ENCODE peak calls at places on chromosome 20, in five cellular contexts. One of them, this sample, is unnamed. For H3K27me3, the result is how much of the 10 kb centered on the place peaks cover.

GRCh38 chr20:23125625-23126191 is 39.6 kb upstream of the CD93 start:
- DNase-seq in HL-60: peak
- DNase-seq in thoracic aorta: no peak
- DNase-seq in mammary epithelial cell: no peak
- DNase-seq in heart right ventricle: no peak
- DNase-seq in this sample: peak

GRCh38 chr20:11459090-11459877 is 458.4 kb upstream of the BTBD3 start:
- DNase-seq in thoracic aorta: no peak
- DNase-seq in HL-60: no peak
- DNase-seq in mammary epithelial cell: no peak
- DNase-seq in heart right ventricle: no peak
- DNase-seq in this sample: no peak

GRCh38 chr20:25476106-25477105 is 68.9 kb downstream of the GINS1 start:
- DNase-seq in mammary epithelial cell: no peak
- DNase-seq in heart right ventricle: no peak
- DNase-seq in thoracic aorta: no peak
- DNase-seq in HL-60: no peak
- DNase-seq in this sample: no peak

GRCh38 chr20:35443003-35443402 is 5.0 kb upstream of the GDF5 start:
- DNase-seq in heart right ventricle: no peak
- DNase-seq in HL-60: no peak
- DNase-seq in thoracic aorta: no peak
- DNase-seq in mammary epithelial cell: no peak
- DNase-seq in this sample: no peak

GRCh38 chr20:50267041-50267865 is 76.6 kb downstream of the CEBPB start:
- DNase-seq in heart right ventricle: no peak
- DNase-seq in thoracic aorta: no peak
- DNase-seq in mammary epithelial cell: peak
- DNase-seq in HL-60: peak
- DNase-seq in this sample: no peak

GRCh38 chr20:41094656-41095055 is 42.7 kb upstream of the PLCG1 start:
- DNase-seq in HL-60: no peak
- DNase-seq in thoracic aorta: no peak
- DNase-seq in heart right ventricle: no peak
- DNase-seq in mammary epithelial cell: no peak
- DNase-seq in this sample: no peak

GRCh38 chr20:53978497-53978896 is 91.9 kb downstream of the BCAS1 start:
- DNase-seq in mammary epithelial cell: no peak
- DNase-seq in heart right ventricle: no peak
- DNase-seq in thoracic aorta: no peak
- DNase-seq in HL-60: no peak
- DNase-seq in this sample: no peak

GRCh38 chr20:25308671-25309394 is 60.9 kb downstream of the PYGB start:
- DNase-seq in mammary epithelial cell: no peak
- DNase-seq in HL-60: no peak
- DNase-seq in thoracic aorta: no peak
- DNase-seq in heart right ventricle: no peak
- DNase-seq in this sample: no peak

GRCh38 chr20:36792422-36792821 is 18.9 kb upstream of the DSN1 start:
- DNase-seq in thoracic aorta: no peak
- DNase-seq in mammary epithelial cell: peak
- DNase-seq in HL-60: no peak
- DNase-seq in heart right ventricle: peak
- DNase-seq in this sample: peak

GRCh38 chr20:56826306-56826970 is 197.3 kb downstream of the TFAP2C start:
- DNase-seq in heart right ventricle: no peak
- DNase-seq in thoracic aorta: no peak
- DNase-seq in mammary epithelial cell: no peak
- DNase-seq in HL-60: no peak
- DNase-seq in this sample: no peak

GRCh38 chr20:14687317-14687716 is 349.9 kb upstream of the FLRT3 start:
- DNase-seq in HL-60: no peak
- DNase-seq in heart right ventricle: no peak
- DNase-seq in mammary epithelial cell: peak
- DNase-seq in thoracic aorta: no peak
- DNase-seq in this sample: no peak

GRCh38 chr20:35385733-35386132 is 26.0 kb downstream of the UQCC1 start:
- DNase-seq in HL-60: no peak
- DNase-seq in thoracic aorta: no peak
- DNase-seq in heart right ventricle: no peak
- DNase-seq in mammary epithelial cell: no peak
- DNase-seq in this sample: no peak

GRCh38 chr20:15113374-15113773 is 776.0 kb upstream of the FLRT3 start:
- DNase-seq in HL-60: no peak
- DNase-seq in thoracic aorta: no peak
- DNase-seq in mammary epithelial cell: no peak
- DNase-seq in heart right ventricle: no peak
- DNase-seq in this sample: no peak

GRCh38 chr20:58303547-58303946 is 6.0 kb upstream of the RAB22A start:
- DNase-seq in mammary epithelial cell: no peak
- DNase-seq in thoracic aorta: no peak
- DNase-seq in heart right ventricle: no peak
- DNase-seq in HL-60: no peak
- DNase-seq in this sample: no peak

GRCh38 chr20:31440012-31440659 is at the start of gene DEFB123:
- DNase-seq in HL-60: no peak
- DNase-seq in thoracic aorta: no peak
- DNase-seq in mammary epithelial cell: no peak
- DNase-seq in heart right ventricle: no peak
- DNase-seq in this sample: no peak

GRCh38 chr20:59177266-59178250 is 13.9 kb downstream of the ZNF831 start:
- DNase-seq in HL-60: no peak
- DNase-seq in mammary epithelial cell: no peak
- DNase-seq in thoracic aorta: no peak
- DNase-seq in heart right ventricle: no peak
- DNase-seq in this sample: no peak

GRCh38 chr20:62898970-62899632 is 27.2 kb downstream of the DIDO1 start:
- DNase-seq in thoracic aorta: no peak
- DNase-seq in HL-60: no peak
- DNase-seq in mammary epithelial cell: no peak
- DNase-seq in heart right ventricle: no peak
- DNase-seq in this sample: no peak

GRCh38 chr20:63284083-63284440 is 8.9 kb upstream of the COL20A1 start:
- DNase-seq in HL-60: no peak
- DNase-seq in heart right ventricle: no peak
- DNase-seq in thoracic aorta: no peak
- DNase-seq in mammary epithelial cell: no peak
- DNase-seq in this sample: no peak

GRCh38 chr20:49513009-49513408 is 30.5 kb upstream of the KCNB1 start:
- DNase-seq in heart right ventricle: no peak
- DNase-seq in HL-60: no peak
- DNase-seq in mammary epithelial cell: no peak
- DNase-seq in thoracic aorta: no peak
- DNase-seq in this sample: no peak

GRCh38 chr20:19813839-19814238 is 55.8 kb downstream of the RIN2 start:
- DNase-seq in heart right ventricle: no peak
- DNase-seq in mammary epithelial cell: no peak
- DNase-seq in HL-60: no peak
- DNase-seq in thoracic aorta: no peak
- DNase-seq in this sample: no peak

DNA sequence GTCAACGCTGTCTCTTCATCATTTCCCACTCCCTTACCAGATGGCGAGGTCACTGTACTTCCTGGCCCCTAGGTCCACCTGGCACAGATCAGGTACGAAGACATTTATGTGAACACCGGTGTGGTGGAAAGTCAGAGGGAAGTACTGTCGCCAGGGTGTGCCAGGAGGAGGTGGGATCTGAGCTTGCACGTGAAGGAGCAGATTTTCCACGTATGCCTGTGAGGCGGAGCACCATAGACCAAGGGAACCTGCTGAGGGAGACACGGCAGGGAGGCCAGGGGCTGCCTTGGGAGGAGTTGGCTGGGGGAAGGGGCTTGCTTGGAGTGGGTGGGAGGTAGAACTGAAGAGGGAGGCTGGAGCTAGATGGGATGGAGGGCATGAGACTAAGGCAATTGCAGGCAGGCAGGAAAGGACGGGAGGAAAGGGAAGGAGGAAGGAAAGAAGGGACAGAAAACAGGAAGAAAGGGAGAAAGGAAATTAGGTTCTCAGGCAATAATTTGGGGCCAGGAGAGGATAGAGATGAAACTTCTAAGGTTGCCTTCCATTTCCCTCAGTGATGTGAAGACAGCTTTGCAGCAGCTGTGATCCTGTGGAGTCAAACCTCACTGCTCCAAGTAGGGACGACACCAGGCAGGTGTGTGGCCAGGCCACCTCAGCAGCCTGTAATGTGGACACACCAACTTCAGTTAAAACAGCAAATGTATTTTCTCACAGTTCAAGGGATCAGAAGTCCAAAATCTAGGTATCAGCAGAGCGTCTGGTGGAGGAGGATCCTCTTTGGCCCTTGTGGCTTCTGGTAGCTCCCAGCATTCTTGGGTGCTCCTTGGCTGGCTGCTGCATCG is 46.8 kb downstream of the CHMP4B start:
- DNase-seq in thoracic aorta: no peak
- DNase-seq in mammary epithelial cell: no peak
- DNase-seq in heart right ventricle: no peak
- DNase-seq in HL-60: no peak
- DNase-seq in this sample: no peak
- H3K27ac ChIP-seq in thoracic aorta: no peak
- H3K27ac ChIP-seq in mammary epithelial cell: no peak
- H3K27ac ChIP-seq in heart right ventricle: peak
- H3K27ac ChIP-seq in HL-60: no peak
- H3K27ac ChIP-seq in this sample: no peak

GRCh38 chr20:38652995-38653394 is 51.4 kb downstream of the ARHGAP40 start:
- DNase-seq in mammary epithelial cell: no peak
- DNase-seq in HL-60: no peak
- DNase-seq in heart right ventricle: no peak
- DNase-seq in thoracic aorta: no peak
- DNase-seq in this sample: no peak
- H3K27me3 ChIP-seq in mammary epithelial cell: under half
- H3K27me3 ChIP-seq in HL-60: under half
- H3K27me3 ChIP-seq in heart right ventricle: half or more
- H3K27me3 ChIP-seq in thoracic aorta: under half
- H3K27me3 ChIP-seq in this sample: under half

GRCh38 chr20:1811621-1812498 is 83.3 kb upstream of the SIRPA start:
- DNase-seq in thoracic aorta: no peak
- DNase-seq in heart right ventricle: no peak
- DNase-seq in mammary epithelial cell: peak
- DNase-seq in HL-60: no peak
- DNase-seq in this sample: no peak
- TF ChIP-seq CTCF in thoracic aorta: no peak
- TF ChIP-seq CTCF in heart right ventricle: no peak
- TF ChIP-seq CTCF in mammary epithelial cell: no peak
- TF ChIP-seq CTCF in HL-60: no peak
- TF ChIP-seq CTCF in this sample: no peak

GRCh38 chr20:9359561-9360308 is 154.7 kb upstream of the LAMP5 start:
- DNase-seq in thoracic aorta: no peak
- DNase-seq in mammary epithelial cell: peak
- DNase-seq in HL-60: peak
- DNase-seq in heart right ventricle: peak
- DNase-seq in this sample: no peak
- H3K27ac ChIP-seq in thoracic aorta: no peak
- H3K27ac ChIP-seq in mammary epithelial cell: no peak
- H3K27ac ChIP-seq in HL-60: no peak
- H3K27ac ChIP-seq in heart right ventricle: peak
- H3K27ac ChIP-seq in this sample: no peak

GRCh38 chr20:10349118-10349517 is 84.9 kb downstream of the MKKS start:
- DNase-seq in heart right ventricle: no peak
- DNase-seq in mammary epithelial cell: no peak
- DNase-seq in HL-60: no peak
- DNase-seq in thoracic aorta: no peak
- DNase-seq in this sample: no peak
- H3K27me3 ChIP-seq in heart right ventricle: under half
- H3K27me3 ChIP-seq in mammary epithelial cell: under half
- H3K27me3 ChIP-seq in HL-60: under half
- H3K27me3 ChIP-seq in thoracic aorta: under half
- H3K27me3 ChIP-seq in this sample: under half

DNA sequence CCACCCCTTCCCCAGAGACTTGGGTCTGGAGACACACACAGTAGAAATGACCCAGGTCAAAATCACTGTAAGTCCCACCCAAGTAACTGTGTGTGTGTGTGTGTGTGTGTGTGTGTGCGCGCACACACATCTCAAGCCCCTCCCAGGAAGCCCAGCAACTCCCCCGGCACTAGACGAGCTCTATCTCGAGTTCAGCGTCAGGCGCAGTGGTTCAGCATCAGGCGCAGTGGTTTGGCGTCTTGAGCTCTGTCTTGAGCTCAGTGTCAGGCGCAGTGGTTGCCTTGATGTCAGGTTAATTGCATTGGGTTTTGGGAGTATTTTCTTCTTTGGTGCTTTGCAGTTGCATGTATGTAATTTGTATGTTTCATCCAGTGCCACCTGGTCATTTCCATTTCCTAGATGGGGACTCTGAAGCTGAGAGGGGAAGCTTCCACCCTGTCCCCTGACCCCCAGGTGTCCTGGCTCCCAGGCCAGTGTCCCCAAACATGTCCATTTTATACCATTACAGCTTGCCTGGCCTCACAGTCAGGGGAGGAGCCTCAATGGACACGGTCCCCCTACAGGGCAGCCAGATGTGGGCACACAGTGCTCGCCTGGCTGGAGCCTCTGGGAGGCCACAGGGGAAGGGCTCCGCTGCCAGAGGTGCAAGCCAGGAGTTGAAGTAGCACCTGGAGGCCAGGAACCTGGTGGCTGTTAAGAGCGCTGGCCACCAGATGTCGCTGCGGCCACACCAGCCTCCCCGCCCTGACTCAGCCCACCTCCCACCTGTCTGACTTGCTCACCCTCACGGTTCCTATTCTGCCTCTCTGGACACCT is 107.8 kb downstream of the SULF2 start:
- DNase-seq in HL-60: peak
- DNase-seq in heart right ventricle: peak
- DNase-seq in thoracic aorta: no peak
- DNase-seq in mammary epithelial cell: peak
- DNase-seq in this sample: no peak
- TF ChIP-seq CTCF in HL-60: peak
- TF ChIP-seq CTCF in heart right ventricle: peak
- TF ChIP-seq CTCF in thoracic aorta: peak
- TF ChIP-seq CTCF in mammary epithelial cell: peak
- TF ChIP-seq CTCF in this sample: peak